ENCODE peak calls at places on chromosomes 6 and 20, in eight cellular contexts. One of them, this sample, is unnamed.

GRCh38 chr20:45098096-45098773 is 2.7 kb downstream of the KCNS1 start:
- DNase-seq in stimulated activated CD4-positive, alpha-beta T cell treated with anti-CD3 and anti-CD28 coated beads, Interleukin-2, amount 100 ng/mL, for 48 hours: no peak
- DNase-seq in substantia nigra: no peak
- DNase-seq in left colon: no peak
- DNase-seq in DMS153: no peak
- DNase-seq in T follicular helper cell: no peak
- DNase-seq in C1 segment of cervical spinal cord: no peak
- DNase-seq in GM18507: no peak
- DNase-seq in this sample: no peak

GRCh38 chr6:29426654-29427053 is 11.9 kb downstream of the OR12D1 start:
- DNase-seq in stimulated activated CD4-positive, alpha-beta T cell treated with anti-CD3 and anti-CD28 coated beads, Interleukin-2, amount 100 ng/mL, for 48 hours: no peak
- DNase-seq in substantia nigra: no peak
- DNase-seq in left colon: no peak
- DNase-seq in DMS153: no peak
- DNase-seq in T follicular helper cell: no peak
- DNase-seq in C1 segment of cervical spinal cord: no peak
- DNase-seq in GM18507: no peak
- DNase-seq in this sample: no peak

GRCh38 chr20:17594443-17594842 is 24.6 kb downstream of the DSTN start:
- DNase-seq in stimulated activated CD4-positive, alpha-beta T cell treated with anti-CD3 and anti-CD28 coated beads, Interleukin-2, amount 100 ng/mL, for 48 hours: no peak
- DNase-seq in substantia nigra: no peak
- DNase-seq in left colon: peak
- DNase-seq in DMS153: no peak
- DNase-seq in T follicular helper cell: no peak
- DNase-seq in C1 segment of cervical spinal cord: no peak
- DNase-seq in GM18507: no peak
- DNase-seq in this sample: no peak

GRCh38 chr6:150929403-150929802 is 63.9 kb downstream of the MTHFD1L start:
- DNase-seq in stimulated activated CD4-positive, alpha-beta T cell treated with anti-CD3 and anti-CD28 coated beads, Interleukin-2, amount 100 ng/mL, for 48 hours: no peak
- DNase-seq in substantia nigra: no peak
- DNase-seq in left colon: no peak
- DNase-seq in DMS153: no peak
- DNase-seq in T follicular helper cell: no peak
- DNase-seq in C1 segment of cervical spinal cord: no peak
- DNase-seq in GM18507: no peak
- DNase-seq in this sample: peak

GRCh38 chr6:11791354-11792107 is 12.9 kb upstream of the ADTRP start:
- DNase-seq in stimulated activated CD4-positive, alpha-beta T cell treated with anti-CD3 and anti-CD28 coated beads, Interleukin-2, amount 100 ng/mL, for 48 hours: no peak
- DNase-seq in substantia nigra: no peak
- DNase-seq in left colon: peak
- DNase-seq in DMS153: no peak
- DNase-seq in T follicular helper cell: no peak
- DNase-seq in C1 segment of cervical spinal cord: no peak
- DNase-seq in GM18507: no peak
- DNase-seq in this sample: no peak

GRCh38 chr6:136920216-136920857 is 1.8 kb upstream of the SLC35D3 start:
- DNase-seq in stimulated activated CD4-positive, alpha-beta T cell treated with anti-CD3 and anti-CD28 coated beads, Interleukin-2, amount 100 ng/mL, for 48 hours: no peak
- DNase-seq in substantia nigra: no peak
- DNase-seq in left colon: no peak
- DNase-seq in DMS153: no peak
- DNase-seq in T follicular helper cell: no peak
- DNase-seq in C1 segment of cervical spinal cord: no peak
- DNase-seq in GM18507: no peak
- DNase-seq in this sample: no peak

GRCh38 chr20:47352332-47353223 is 3.9 kb downstream of the ZMYND8 start:
- DNase-seq in stimulated activated CD4-positive, alpha-beta T cell treated with anti-CD3 and anti-CD28 coated beads, Interleukin-2, amount 100 ng/mL, for 48 hours: no peak
- DNase-seq in substantia nigra: no peak
- DNase-seq in left colon: no peak
- DNase-seq in DMS153: no peak
- DNase-seq in T follicular helper cell: no peak
- DNase-seq in C1 segment of cervical spinal cord: peak
- DNase-seq in GM18507: no peak
- DNase-seq in this sample: no peak

GRCh38 chr6:169380493-169380892 is 126.8 kb upstream of the THBS2 start:
- DNase-seq in stimulated activated CD4-positive, alpha-beta T cell treated with anti-CD3 and anti-CD28 coated beads, Interleukin-2, amount 100 ng/mL, for 48 hours: no peak
- DNase-seq in substantia nigra: no peak
- DNase-seq in left colon: no peak
- DNase-seq in DMS153: no peak
- DNase-seq in T follicular helper cell: no peak
- DNase-seq in C1 segment of cervical spinal cord: no peak
- DNase-seq in GM18507: no peak
- DNase-seq in this sample: no peak

GRCh38 chr20:14997791-14998190 is 660.4 kb upstream of the FLRT3 start:
- DNase-seq in stimulated activated CD4-positive, alpha-beta T cell treated with anti-CD3 and anti-CD28 coated beads, Interleukin-2, amount 100 ng/mL, for 48 hours: no peak
- DNase-seq in substantia nigra: no peak
- DNase-seq in left colon: no peak
- DNase-seq in DMS153: no peak
- DNase-seq in T follicular helper cell: no peak
- DNase-seq in C1 segment of cervical spinal cord: no peak
- DNase-seq in GM18507: no peak
- DNase-seq in this sample: no peak

GRCh38 chr6:72969666-72970065 is 255.6 kb downstream of the KHDC1L start:
- DNase-seq in stimulated activated CD4-positive, alpha-beta T cell treated with anti-CD3 and anti-CD28 coated beads, Interleukin-2, amount 100 ng/mL, for 48 hours: no peak
- DNase-seq in substantia nigra: no peak
- DNase-seq in left colon: no peak
- DNase-seq in DMS153: no peak
- DNase-seq in T follicular helper cell: no peak
- DNase-seq in C1 segment of cervical spinal cord: no peak
- DNase-seq in GM18507: no peak
- DNase-seq in this sample: no peak

GRCh38 chr6:5645275-5645674 is 361.4 kb downstream of the NRN1 start:
- DNase-seq in stimulated activated CD4-positive, alpha-beta T cell treated with anti-CD3 and anti-CD28 coated beads, Interleukin-2, amount 100 ng/mL, for 48 hours: no peak
- DNase-seq in substantia nigra: no peak
- DNase-seq in left colon: no peak
- DNase-seq in DMS153: no peak
- DNase-seq in T follicular helper cell: no peak
- DNase-seq in C1 segment of cervical spinal cord: no peak
- DNase-seq in GM18507: no peak
- DNase-seq in this sample: no peak

GRCh38 chr6:120916844-120917243 is 417.4 kb downstream of the TBC1D32 start:
- DNase-seq in stimulated activated CD4-positive, alpha-beta T cell treated with anti-CD3 and anti-CD28 coated beads, Interleukin-2, amount 100 ng/mL, for 48 hours: no peak
- DNase-seq in substantia nigra: no peak
- DNase-seq in left colon: no peak
- DNase-seq in DMS153: no peak
- DNase-seq in T follicular helper cell: no peak
- DNase-seq in C1 segment of cervical spinal cord: no peak
- DNase-seq in GM18507: no peak
- DNase-seq in this sample: no peak

GRCh38 chr6:134884752-134885151 is 65.1 kb downstream of the ALDH8A1 start:
- DNase-seq in stimulated activated CD4-positive, alpha-beta T cell treated with anti-CD3 and anti-CD28 coated beads, Interleukin-2, amount 100 ng/mL, for 48 hours: no peak
- DNase-seq in substantia nigra: no peak
- DNase-seq in left colon: no peak
- DNase-seq in DMS153: no peak
- DNase-seq in T follicular helper cell: no peak
- DNase-seq in C1 segment of cervical spinal cord: no peak
- DNase-seq in GM18507: no peak
- DNase-seq in this sample: no peak

This sample was measured in osteocyte.